ENCODE peak calls at places on chromosomes 6 and 20, in ten cellular contexts. X is HepG2, C is sigmoid colon, O is K562, B is esophagus squamous epithelium, L is breast epithelium, W is Peyer's patch, V is heart left ventricle, K is uterus, Q is IMR-90. M is an unnamed sample.

GRCh38 chr6:53437557-53438202 is 88.9 kb upstream of the ELOVL5 start:
- DNase-seq in X (peak; percentile 71), C (no peak), O (peak; percentile 67), B (no peak), L (no peak), W (no peak), V (no peak), K (no peak), Q (peak; percentile 91), M (no peak)

GRCh38 chr6:156779206-156780116 is 2.3 kb downstream of the ARID1B start:
- DNase-seq in X (peak; percentile 31), C (peak; percentile 74), O (peak; percentile 73), B (no peak), L (peak; percentile 34), W (peak; percentile 76), V (peak; percentile 63), K (peak; percentile 57), Q (no peak), M (no peak)

GRCh38 chr6:81816387-81816786 is 63.9 kb upstream of the TENT5A start:
- DNase-seq in X (peak; percentile 70), C (no peak), O (no peak), B (no peak), L (no peak), W (no peak), V (no peak), K (no peak), Q (no peak), M (no peak)

GRCh38 chr6:170051229-170052172 is 239.4 kb downstream of the DLL1 start:
- DNase-seq in X (no peak), C (peak; percentile 68), O (no peak), B (no peak), L (no peak), W (peak; percentile 32), V (peak; percentile 14), K (peak; percentile 14), Q (no peak), M (no peak)

GRCh38 chr6:94478178-94479140 is 1059.1 kb upstream of the EPHA7 start:
- DNase-seq in X (no peak), C (no peak), O (no peak), B (no peak), L (no peak), W (no peak), V (no peak), K (no peak), Q (no peak), M (no peak)

GRCh38 chr6:46246081-46246480 is 75.3 kb upstream of the ENPP5 start:
- DNase-seq in X (no peak), C (no peak), O (no peak), B (no peak), L (no peak), W (no peak), V (no peak), K (no peak), Q (no peak), M (no peak)

GRCh38 chr6:81818778-81819491 is 66.5 kb upstream of the TENT5A start:
- DNase-seq in X (no peak), C (no peak), O (no peak), B (no peak), L (no peak), W (no peak), V (no peak), K (no peak), Q (no peak), M (no peak)

GRCh38 chr6:43978473-43979360 is 148.5 kb downstream of the MRPL14 start:
- DNase-seq in X (no peak), C (no peak), O (no peak), B (no peak), L (no peak), W (no peak), V (peak; percentile 9), K (no peak), Q (peak; percentile 43), M (no peak)

GRCh38 chr6:28282923-28283322 is 1.6 kb downstream of the PGBD1 start:
- DNase-seq in X (no peak), C (no peak), O (no peak), B (no peak), L (no peak), W (no peak), V (no peak), K (no peak), Q (no peak), M (no peak)

GRCh38 chr6:27267865-27268444 is 20.5 kb downstream of the PRSS16 start:
- DNase-seq in X (no peak), C (no peak), O (no peak), B (no peak), L (no peak), W (no peak), V (no peak), K (no peak), Q (no peak), M (no peak)

GRCh38 chr6:149259753-149260152 is 57.8 kb upstream of the TAB2 start:
- DNase-seq in X (no peak), C (no peak), O (no peak), B (no peak), L (no peak), W (no peak), V (peak; percentile 28), K (no peak), Q (no peak), M (no peak)

GRCh38 chr20:24823176-24823575 is 125.9 kb upstream of the CST7 start:
- DNase-seq in X (no peak), C (peak; percentile 3), O (no peak), B (no peak), L (no peak), W (no peak), V (no peak), K (no peak), Q (no peak), M (no peak)

GRCh38 chr6:5511924-5512323 is 250.6 kb downstream of the FARS2 start:
- DNase-seq in X (no peak), C (no peak), O (peak; percentile 23), B (no peak), L (no peak), W (no peak), V (no peak), K (no peak), Q (peak; percentile 88), M (no peak)

GRCh38 chr6:144351338-144351737 is 66.2 kb downstream of the UTRN start:
- DNase-seq in X (no peak), C (no peak), O (no peak), B (no peak), L (no peak), W (no peak), V (no peak), K (no peak), Q (no peak), M (no peak)

GRCh38 chr6:44672086-44672485 is 284.6 kb downstream of the CDC5L start:
- DNase-seq in X (no peak), C (no peak), O (no peak), B (no peak), L (no peak), W (no peak), V (no peak), K (no peak), Q (no peak), M (no peak)

GRCh38 chr6:3427740-3428085 is 29.1 kb downstream of the SLC22A23 start:
- DNase-seq in X (no peak), C (no peak), O (no peak), B (no peak), L (peak; percentile 33), W (no peak), V (peak; percentile 27), K (peak; percentile 38), Q (no peak), M (peak; percentile 41)
- H3K27ac ChIP-seq in X (no peak overlapping the region), C (no peak overlapping the region), O (no peak overlapping the region), B (peak overlapping the region; percentile 85), L (peak overlapping the region; percentile 45), W (no peak overlapping the region), V (no peak overlapping the region), K (peak overlapping the region; percentile 35), Q (no peak overlapping the region), M (no peak overlapping the region)

GRCh38 chr20:62640870-62641748 is 1.2 kb upstream of the SLCO4A1 start:
- DNase-seq in X (no peak), C (no peak), O (no peak), B (no peak), L (no peak), W (no peak), V (no peak), K (no peak), Q (no peak), M (no peak)
- H3K4me3 ChIP-seq in X (no peak overlapping the region), C (no peak overlapping the region), O (peak overlapping the region; percentile 68), B (no peak overlapping the region), L (peak overlapping the region; percentile 73), W (no peak overlapping the region), V (no peak overlapping the region), K (no peak overlapping the region), Q (no peak overlapping the region), M (peak overlapping the region; percentile 57)

DNA sequence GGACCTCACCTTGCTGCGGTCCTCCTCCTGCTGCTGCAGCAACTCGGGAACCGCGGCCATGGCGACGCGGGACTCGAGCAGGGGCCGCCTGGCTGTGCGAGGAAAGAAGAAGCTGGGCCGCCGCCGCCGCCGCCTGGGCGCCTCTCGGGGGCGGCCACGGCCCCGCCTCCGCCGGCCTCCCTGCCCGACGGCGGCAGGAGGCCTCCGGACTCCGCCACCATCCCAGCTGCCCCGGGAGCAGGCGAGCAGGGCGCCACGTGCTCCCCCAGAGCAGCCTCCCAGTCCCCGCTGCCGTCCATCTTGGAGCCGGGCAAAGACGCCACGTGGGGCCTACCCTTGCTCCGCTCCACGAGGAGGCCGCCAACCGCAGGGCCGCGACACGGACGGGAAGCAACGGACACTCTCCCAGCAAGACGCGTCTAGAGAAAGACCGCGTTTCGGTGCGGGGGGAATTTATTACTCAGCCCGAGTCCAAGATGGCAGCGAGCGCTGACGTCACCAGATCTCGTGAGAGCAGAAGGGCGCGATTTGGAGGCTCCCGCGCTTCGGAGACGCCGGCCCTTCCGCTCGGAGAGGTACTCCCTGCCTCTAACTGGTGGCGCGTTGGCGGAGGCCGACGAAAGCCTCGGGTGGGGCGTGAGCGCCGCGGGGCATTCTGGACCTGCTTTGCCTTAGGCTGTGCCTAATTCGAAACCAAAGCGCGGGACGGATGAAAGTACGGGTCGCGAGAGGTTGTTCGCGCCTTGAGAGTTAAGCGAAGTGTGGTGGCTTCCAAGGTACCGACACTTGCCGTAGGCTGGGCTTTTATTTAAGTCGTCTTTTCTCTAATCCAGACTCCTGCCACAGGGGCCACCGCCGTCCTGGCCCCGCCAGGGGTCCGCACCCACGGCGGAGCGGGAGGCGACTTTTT is at the start of the genes MGME1 and SNX5:
- DNase-seq in X (peak; percentile 100), C (peak; percentile 100), O (peak; percentile 88), B (peak; percentile 95), L (peak; percentile 96), W (peak; percentile 99), V (peak; percentile 100), K (peak; percentile 99), Q (peak; percentile 99), M (peak; percentile 97)
- TF ChIP-seq POLR2A in X (peak; percentile 100), C (peak; percentile 26), O (peak; percentile 90), B (peak; percentile 59), L (peak; percentile 66), W (peak; percentile 84), V (no peak), K (peak; percentile 41), Q (peak; percentile 97), M (peak; percentile 49)

DNA sequence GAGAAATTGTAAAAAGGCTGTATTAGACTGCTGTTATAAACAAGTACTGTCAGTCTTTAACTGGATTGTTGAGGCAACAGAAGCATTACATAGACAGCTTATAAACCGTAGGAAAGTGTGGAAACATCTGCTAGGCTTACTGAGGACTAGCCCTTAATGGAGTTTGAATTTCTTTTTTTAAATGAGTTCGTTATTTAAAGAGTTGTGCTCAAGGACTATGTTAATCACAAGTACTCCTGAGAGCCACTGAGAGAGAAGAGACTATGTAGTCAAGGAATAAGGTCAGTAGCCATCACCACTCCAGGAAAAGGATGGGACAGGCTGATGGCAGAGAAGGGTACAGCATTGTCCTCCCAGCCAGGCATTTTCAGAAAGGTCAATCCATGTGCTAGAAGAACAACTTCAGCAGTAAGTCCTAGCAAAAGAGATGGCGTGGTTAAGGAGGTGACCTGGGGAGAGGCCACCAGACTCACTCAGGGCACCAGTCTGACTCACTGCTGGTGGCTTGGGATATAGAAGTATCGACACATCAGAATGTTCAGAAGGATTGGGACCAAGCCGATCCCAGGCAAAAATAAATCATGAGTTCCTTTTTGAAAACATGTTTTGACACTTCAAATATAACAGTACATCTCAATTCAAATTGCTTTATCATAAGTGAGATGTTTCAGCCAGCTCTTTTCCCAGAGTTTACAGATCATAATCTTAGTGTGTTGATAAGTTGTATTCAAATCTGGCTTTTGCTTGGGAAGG is 6.4 kb downstream of the RPS12 start:
- DNase-seq in X (peak; percentile 20), C (no peak), O (peak; percentile 40), B (no peak), L (no peak), W (no peak), V (no peak), K (no peak), Q (peak; percentile 52), M (no peak)
- H3K27ac ChIP-seq in X (no peak overlapping the region), C (peak overlapping the region; percentile 37), O (peak overlapping the region; percentile 5), B (peak overlapping the region; percentile 20), L (no peak overlapping the region), W (no peak overlapping the region), V (no peak overlapping the region), K (no peak overlapping the region), Q (peak overlapping the region; percentile 42), M (no peak overlapping the region)